ENCODE peak calls at places on chromosomes 3 and 15, in five cellular contexts. B, R, M, O and I are unnamed samples.

GRCh38 chr3:9183011-9183410 is 66.4 kb downstream of the SRGAP3 start:
- DNase-seq in R (no peak), M (no peak), B (no peak), O (no peak), I (no peak)

GRCh38 chr3:176696816-176697215 is 500.5 kb downstream of the TBL1XR1 start:
- DNase-seq in R (no peak), M (no peak), O (no peak), B (no peak), I (no peak)

GRCh38 chr3:126525853-126526667 is 2.1 kb downstream of the CHST13 start:
- DNase-seq in R (no peak), B (no peak), M (no peak), O (no peak), I (no peak)

GRCh38 chr3:120450261-120450913 is 405 bp downstream of the FSTL1 start:
- DNase-seq in B (no peak), R (peak), O (no peak), M (peak), I (peak)

GRCh38 chr3:64414043-64414442 is 188.8 kb upstream of the PRICKLE2 start:
- DNase-seq in O (no peak), R (no peak), B (peak), M (no peak), I (no peak)

GRCh38 chr15:77966540-77967290 is 110.8 kb downstream of the TBC1D2B start:
- DNase-seq in O (peak), R (peak), B (no peak), M (no peak), I (no peak)

GRCh38 chr3:172355836-172356235 is 92.4 kb downstream of the GHSR start:
- DNase-seq in B (no peak), R (no peak), O (no peak), M (no peak), I (no peak)

GRCh38 chr3:36729204-36730056 is 34.9 kb downstream of the DCLK3 start:
- DNase-seq in O (peak), M (no peak), B (no peak), R (no peak), I (no peak)

GRCh38 chr3:157589168-157589567 is 86.0 kb upstream of the VEPH1 start:
- DNase-seq in O (no peak), M (no peak), B (no peak), R (no peak), I (no peak)

GRCh38 chr3:134357914-134358811 is 16.1 kb downstream of the AMOTL2 start:
- DNase-seq in M (no peak), B (no peak), O (peak), R (no peak), I (no peak)

GRCh38 chr3:29525254-29525881 is 244.5 kb downstream of the RBMS3 start:
- DNase-seq in B (no peak), O (no peak), R (no peak), M (no peak), I (no peak)

GRCh38 chr3:39810647-39811161 is 1.3 kb downstream of the MYRIP start:
- DNase-seq in B (no peak), O (no peak), M (no peak), R (no peak), I (no peak)

GRCh38 chr15:39079296-39079834 is 501.5 kb upstream of the THBS1 start:
- DNase-seq in M (no peak), R (no peak), O (no peak), B (no peak), I (no peak)

GRCh38 chr3:194928183-194928736 is 242.6 kb downstream of the FAM43A start:
- DNase-seq in M (no peak), B (no peak), R (peak), O (no peak), I (no peak)

GRCh38 chr3:32960404-32961160 is 9.1 kb downstream of the CCR4 start:
- DNase-seq in B (no peak), O (no peak), R (peak), M (no peak), I (no peak)

GRCh38 chr3:187669675-187670504 is at the start of gene SST:
- DNase-seq in O (no peak), R (peak), M (no peak), B (no peak), I (no peak)

GRCh38 chr3:57815034-57815433 is 58.9 kb downstream of the SLMAP start:
- DNase-seq in R (no peak), M (no peak), B (no peak), O (no peak), I (no peak)

GRCh38 chr3:49422379-49423248 is at the start of gene AMT:
- DNase-seq in R (peak), B (no peak), O (no peak), M (no peak), I (no peak)

GRCh38 chr3:100710355-100711198 is 1.3 kb downstream of the TFG start:
- DNase-seq in R (peak), B (peak), O (peak), M (peak), I (peak)

GRCh38 chr15:70046716-70047369 is 50.9 kb downstream of the TLE3 start:
- DNase-seq in O (no peak), M (no peak), R (no peak), B (no peak), I (no peak)

GRCh38 chr3:11651477-11651876 is 7.8 kb upstream of the VGLL4 start:
- DNase-seq in R (no peak), O (no peak), M (no peak), B (no peak), I (no peak)

GRCh38 chr3:48397767-48398681 is 26.0 kb downstream of the FBXW12 start:
- DNase-seq in B (no peak), O (peak), M (no peak), R (peak), I (no peak)

GRCh38 chr3:61685755-61686154 is 124.4 kb downstream of the PTPRG start:
- DNase-seq in O (no peak), M (no peak), R (no peak), B (no peak), I (no peak)

GRCh38 chr15:70480196-70480856 is 283.0 kb downstream of the UACA start:
- DNase-seq in O (no peak), M (peak), B (no peak), R (no peak), I (no peak)

GRCh38 chr3:66795365-66795764 is 202.7 kb upstream of the KBTBD8 start:
- DNase-seq in M (no peak), R (no peak), B (no peak), O (no peak), I (no peak)

GRCh38 chr15:95341686-95342085 is 988.8 kb upstream of the NR2F2 start:
- DNase-seq in O (no peak), B (no peak), R (no peak), M (no peak), I (no peak)

GRCh38 chr15:89648106-89649012 is 6.9 kb downstream of the KIF7 start:
- DNase-seq in B (no peak), O (no peak), R (peak), M (no peak), I (peak)

GRCh38 chr3:74651885-74652284 is 37.4 kb upstream of the CNTN3 start:
- DNase-seq in R (no peak), M (no peak), B (no peak), O (no peak), I (no peak)

GRCh38 chr3:151345854-151346253 is 16.5 kb upstream of the P2RY13 start:
- DNase-seq in B (no peak), O (no peak), M (no peak), R (no peak), I (no peak)

GRCh38 chr3:48435774-48436476 is 4.0 kb downstream of the CCDC51 start:
- DNase-seq in B (peak), R (peak), M (peak), O (peak), I (peak)

GRCh38 chr3:15634671-15635661 is 33.4 kb downstream of the BTD start:
- DNase-seq in B (no peak), M (no peak), R (no peak), O (no peak), I (no peak)

GRCh38 chr3:15633766-15634588 is 32.4 kb downstream of the BTD start:
- DNase-seq in R (no peak), O (no peak), M (no peak), B (no peak), I (no peak)

GRCh38 chr3:15638193-15638890 is 36.8 kb downstream of the BTD start:
- DNase-seq in B (no peak), R (no peak), M (no peak), O (no peak), I (no peak)

GRCh38 chr3:15637131-15637951 is 35.8 kb downstream of the BTD start:
- DNase-seq in O (no peak), R (no peak), B (peak), M (no peak), I (no peak)

DNA sequence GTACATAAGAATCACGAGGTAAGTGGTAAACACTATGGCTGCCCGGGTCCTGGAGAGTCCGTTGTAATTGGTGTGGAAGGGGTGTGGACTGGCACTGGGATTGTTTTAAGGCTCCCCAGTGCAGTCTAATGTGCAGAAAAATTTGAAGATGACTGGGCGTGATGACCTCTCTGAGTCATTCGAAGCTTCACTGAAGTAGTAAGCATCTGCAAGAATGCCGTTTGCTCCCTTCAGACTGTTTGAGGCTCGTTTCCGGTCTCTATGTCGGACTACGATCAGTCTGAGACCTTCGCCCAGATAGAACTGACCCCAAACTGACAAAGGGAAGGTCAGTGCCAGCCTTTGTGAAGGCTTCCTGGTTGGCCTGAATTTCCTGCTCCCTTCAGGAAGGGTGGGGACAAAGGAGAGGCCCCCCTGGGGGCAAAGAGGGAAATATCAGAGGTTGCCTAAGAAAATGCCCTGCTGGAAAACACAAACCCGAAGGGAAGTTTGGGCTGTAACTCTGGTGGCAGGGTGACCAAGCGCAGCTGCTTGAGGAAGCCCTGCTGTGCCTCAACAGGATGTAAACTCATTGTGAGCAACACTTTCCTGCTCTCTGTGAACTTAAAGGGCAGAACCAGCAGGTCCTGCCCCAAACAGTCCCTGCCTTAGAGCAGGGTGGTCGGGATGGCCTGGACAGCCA is 34.6 kb downstream of the BTD start:
- DNase-seq in O (no peak), M (no peak), R (no peak), B (no peak), I (no peak)
- TF ChIP-seq POLR2A in O (no peak), M (no peak), R (no peak), B (no peak), I (peak)

DNA sequence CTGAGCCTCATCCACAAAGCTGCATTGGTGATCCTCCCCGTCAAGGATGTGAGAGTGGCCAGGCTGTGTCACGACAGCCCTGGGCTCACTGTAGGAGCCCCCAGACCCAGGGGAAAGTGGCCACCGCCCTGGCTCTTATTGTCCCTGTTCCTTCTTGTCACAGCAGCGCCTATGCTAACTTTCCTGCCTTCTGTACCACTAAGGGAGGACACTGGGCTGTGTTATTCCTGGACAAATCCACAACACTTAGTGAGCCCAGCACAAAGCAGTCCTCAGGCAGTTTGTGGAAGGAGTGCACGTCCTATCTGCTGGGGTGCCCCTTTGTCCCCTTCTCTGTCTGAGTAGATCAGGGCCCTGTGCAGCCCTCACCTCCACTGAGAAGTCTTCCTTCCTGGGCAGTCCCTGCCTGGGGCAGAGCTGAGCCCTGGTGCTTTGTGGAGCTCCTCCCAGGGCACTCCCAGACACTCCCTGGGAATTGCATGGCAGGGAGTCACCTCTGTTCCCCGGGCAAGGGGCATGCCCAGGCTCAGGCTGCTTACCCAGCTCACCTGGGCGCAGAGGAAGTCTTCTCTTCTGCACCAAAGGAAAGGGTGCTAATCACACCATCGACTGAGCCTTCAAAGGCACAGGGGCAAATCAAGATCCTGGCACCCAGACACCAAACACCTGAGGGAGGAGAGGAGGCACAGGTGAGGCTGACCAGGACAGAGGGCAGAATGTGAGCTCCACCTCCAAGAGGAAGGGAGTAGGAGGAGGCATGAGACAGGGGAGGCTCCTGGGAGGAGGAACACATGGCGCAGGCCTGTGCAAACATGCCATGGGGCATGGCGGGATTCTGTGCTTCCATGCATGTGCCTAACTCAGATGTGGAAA is 138.7 kb downstream of the KLF13 start:
- DNase-seq in R (no peak), B (no peak), O (no peak), M (no peak), I (no peak)
- TF ChIP-seq TAF1 in R (no peak), B (no peak), O (no peak), M (no peak), I (no peak)

DNA sequence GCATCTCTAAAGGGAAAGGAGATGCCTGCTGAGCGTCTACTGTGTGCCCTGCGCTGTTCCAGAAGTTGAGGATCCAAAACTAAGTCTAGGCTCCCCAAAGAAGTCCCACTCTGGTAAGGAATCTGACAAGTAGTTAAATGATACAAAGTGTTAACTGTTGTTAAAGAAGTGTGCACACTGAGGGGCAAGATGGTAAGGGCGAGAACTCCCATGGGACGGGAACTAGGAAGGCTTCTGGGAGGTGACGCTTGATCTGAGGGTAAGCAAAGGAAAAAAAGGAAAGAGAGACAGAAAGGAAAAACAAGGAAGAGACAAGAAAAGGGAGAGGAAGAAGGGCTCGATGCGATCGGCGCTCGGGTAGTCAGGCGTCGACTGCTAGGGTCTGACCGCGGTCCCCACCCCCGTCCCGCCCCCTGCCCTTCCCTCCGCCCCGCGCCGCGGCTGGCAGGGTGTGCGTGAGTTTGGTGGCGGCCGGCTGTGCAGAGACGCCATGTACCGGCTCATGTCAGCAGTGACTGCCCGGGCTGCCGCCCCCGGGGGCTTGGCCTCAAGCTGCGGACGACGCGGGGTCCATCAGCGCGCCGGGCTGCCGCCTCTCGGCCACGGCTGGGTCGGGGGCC is at the start of gene LACTB:
- DNase-seq in O (peak), B (peak), M (peak), R (peak), I (peak)
- TF ChIP-seq POLR2A in O (peak), B (peak), M (no peak), R (peak), I (peak)

GRCh38 chr3:24673596-24673995 is 178.9 kb upstream of the THRB start:
- DNase-seq in O (no peak), R (no peak), B (no peak), M (no peak), I (no peak)
- TF ChIP-seq TAF1 in O (no peak), R (no peak), B (no peak), M (no peak), I (no peak)